ENCODE peak calls at places on chromosomes 6 and 20, in five cellular contexts. G is aorta, O is tibial nerve, W is right atrium auricular region, C is endodermal cell. Q is an unnamed sample.

GRCh38 chr6:146785001-146785585 is 186.3 kb downstream of the ADGB start:
- DNase-seq in C (peak), O (no peak), G (no peak), W (no peak), Q (peak)

GRCh38 chr20:40687384-40688128 is 1.5 kb downstream of the MAFB start:
- DNase-seq in O (no peak), W (peak), G (peak), C (peak), Q (no peak)

GRCh38 chr6:54191460-54191859 is 80.2 kb downstream of the MLIP start:
- DNase-seq in G (no peak), O (no peak), W (no peak), C (no peak), Q (no peak)

GRCh38 chr6:3231213-3232016 is 4.0 kb upstream of the TUBB2B start:
- DNase-seq in O (peak), W (peak), C (peak), G (no peak), Q (peak)

GRCh38 chr20:57392130-57392445 is 892 bp downstream of the RBM38 start:
- DNase-seq in O (no peak), G (peak), C (no peak), W (no peak), Q (no peak)

GRCh38 chr6:110282412-110282811 is 75.7 kb downstream of the METTL24 start:
- DNase-seq in W (no peak), O (no peak), G (no peak), C (no peak), Q (no peak)

GRCh38 chr20:13554706-13555105 is 84.0 kb downstream of the TASP1 start:
- DNase-seq in W (no peak), O (no peak), C (no peak), G (no peak), Q (no peak)

GRCh38 chr6:157194643-157195042 is 128.7 kb downstream of the TMEM242 start:
- DNase-seq in O (no peak), C (no peak), W (no peak), G (no peak), Q (no peak)

GRCh38 chr20:25565578-25566157 is 19.7 kb downstream of the NINL start:
- DNase-seq in W (no peak), C (peak), O (no peak), G (no peak), Q (no peak)

GRCh38 chr6:162965366-162965765 is 237.6 kb downstream of the PACRG start:
- DNase-seq in G (no peak), O (no peak), W (no peak), C (no peak), Q (no peak)
- H3K27ac ChIP-seq in G (no peak), O (no peak), W (no peak), C (no peak), Q (peak)

DNA sequence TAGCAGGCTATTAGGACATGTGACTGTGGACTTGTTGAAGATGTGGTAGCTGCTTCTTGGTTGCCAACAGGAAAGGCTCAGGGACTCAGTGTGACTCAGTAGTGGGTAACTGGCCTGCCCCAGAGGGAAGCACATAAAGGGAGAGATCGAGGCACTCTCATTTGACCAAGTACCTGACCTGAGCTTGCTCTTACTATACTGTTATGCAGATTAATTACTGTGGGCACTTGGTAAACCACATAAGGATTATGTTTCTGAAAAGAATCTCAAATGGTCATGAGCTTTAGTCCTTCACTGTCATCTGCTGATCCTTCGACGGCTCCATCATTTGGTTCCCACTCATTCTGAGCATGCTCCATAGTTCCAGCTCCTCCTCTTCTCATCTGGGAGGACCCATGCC is 48.2 kb upstream of the RPL7L1 start:
- DNase-seq in G (no peak), W (no peak), O (no peak), C (no peak), Q (no peak)
- H3K27ac ChIP-seq in G (no peak), W (no peak), O (no peak), C (no peak), Q (no peak)

GRCh38 chr6:125346926-125347563 is 45.3 kb upstream of the HDDC2 start:
- DNase-seq in G (no peak), W (no peak), O (no peak), C (no peak), Q (no peak)
- H3K27ac ChIP-seq in G (peak), W (peak), O (no peak), C (no peak), Q (no peak)

GRCh38 chr6:159769470-159769869 is 7.6 kb downstream of the ACAT2 start:
- DNase-seq in W (no peak), G (no peak), C (no peak), O (no peak), Q (no peak)

GRCh38 chr6:159777240-159777904 is 12.0 kb downstream of the TCP1 start:
- DNase-seq in G (peak), O (no peak), W (no peak), C (no peak), Q (no peak)

GRCh38 chr6:159766923-159767322 is 5.1 kb downstream of the ACAT2 start:
- DNase-seq in C (no peak), G (no peak), W (no peak), O (no peak), Q (peak)

GRCh38 chr6:159778131-159778530 is 11.3 kb downstream of the TCP1 start:
- DNase-seq in C (no peak), W (no peak), G (no peak), O (no peak), Q (no peak)

DNA sequence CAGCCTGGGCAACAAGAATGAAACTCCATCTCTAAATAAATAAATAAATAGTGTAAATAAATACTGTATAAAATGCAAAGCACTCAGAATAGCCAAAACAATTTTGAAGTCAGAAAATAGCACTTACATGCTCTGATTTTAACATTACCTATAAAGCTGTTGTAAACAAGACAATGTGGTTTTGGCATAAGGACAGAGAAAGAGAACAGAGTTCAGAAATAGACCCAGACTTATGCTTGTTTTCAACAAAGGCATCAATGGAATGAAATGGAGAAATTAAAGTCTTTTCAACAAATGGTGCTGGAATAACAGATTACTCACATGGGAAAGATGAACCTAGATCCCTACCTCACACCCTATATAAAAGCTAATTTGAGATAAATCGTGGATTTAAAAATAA is 10.4 kb downstream of the ACAT2 start:
- DNase-seq in C (no peak), G (no peak), O (no peak), W (no peak), Q (no peak)
- H3K27ac ChIP-seq in C (no peak), G (no peak), O (no peak), W (no peak), Q (no peak)

GRCh38 chr20:38130687-38131587 is 34.1 kb downstream of the TGM2 start:
- DNase-seq in G (peak), W (no peak), C (no peak), O (no peak), Q (no peak)

GRCh38 chr20:38129893-38130609 is 35.0 kb downstream of the TGM2 start:
- DNase-seq in G (peak), C (no peak), W (no peak), O (no peak), Q (no peak)

GRCh38 chr20:38128691-38129090 is 36.4 kb downstream of the TGM2 start:
- DNase-seq in O (no peak), G (no peak), C (no peak), W (no peak), Q (no peak)

GRCh38 chr20:38127920-38128528 is 37.0 kb downstream of the TGM2 start:
- DNase-seq in W (no peak), G (no peak), C (peak), O (no peak), Q (no peak)

DNA sequence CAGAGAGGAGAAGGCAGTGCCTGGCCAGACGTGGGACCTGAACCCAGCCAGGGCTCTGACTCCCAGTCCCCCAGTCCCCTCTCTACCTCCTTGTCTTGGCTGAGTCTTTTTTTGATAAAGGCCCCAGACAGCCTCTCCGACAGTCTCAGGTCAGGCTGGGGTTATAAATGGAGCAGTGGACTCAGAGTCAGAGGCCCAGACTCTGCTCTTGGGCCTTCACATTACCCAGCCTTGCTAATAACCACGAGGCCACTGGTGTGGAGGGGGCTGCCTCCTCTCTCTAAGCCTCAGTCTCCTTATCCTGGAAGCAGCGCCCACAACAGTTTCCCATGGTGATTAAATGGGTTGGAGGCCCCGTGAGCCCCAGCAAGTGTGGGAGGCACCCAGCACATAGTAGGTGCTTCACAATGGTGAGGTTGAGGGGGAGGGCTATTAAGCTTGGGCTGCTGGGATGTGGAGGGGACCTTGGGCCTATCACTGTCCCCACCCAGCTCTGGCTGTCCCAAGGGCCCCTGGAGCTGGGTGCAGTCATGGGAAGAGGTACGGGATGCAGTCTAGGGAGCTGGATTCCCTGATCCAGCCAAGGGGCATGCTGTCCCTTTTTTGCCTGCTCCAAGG is 35.7 kb downstream of the TGM2 start:
- DNase-seq in O (no peak), G (no peak), W (no peak), C (no peak), Q (no peak)
- H3K27ac ChIP-seq in O (no peak), G (no peak), W (peak), C (no peak), Q (no peak)

DNA sequence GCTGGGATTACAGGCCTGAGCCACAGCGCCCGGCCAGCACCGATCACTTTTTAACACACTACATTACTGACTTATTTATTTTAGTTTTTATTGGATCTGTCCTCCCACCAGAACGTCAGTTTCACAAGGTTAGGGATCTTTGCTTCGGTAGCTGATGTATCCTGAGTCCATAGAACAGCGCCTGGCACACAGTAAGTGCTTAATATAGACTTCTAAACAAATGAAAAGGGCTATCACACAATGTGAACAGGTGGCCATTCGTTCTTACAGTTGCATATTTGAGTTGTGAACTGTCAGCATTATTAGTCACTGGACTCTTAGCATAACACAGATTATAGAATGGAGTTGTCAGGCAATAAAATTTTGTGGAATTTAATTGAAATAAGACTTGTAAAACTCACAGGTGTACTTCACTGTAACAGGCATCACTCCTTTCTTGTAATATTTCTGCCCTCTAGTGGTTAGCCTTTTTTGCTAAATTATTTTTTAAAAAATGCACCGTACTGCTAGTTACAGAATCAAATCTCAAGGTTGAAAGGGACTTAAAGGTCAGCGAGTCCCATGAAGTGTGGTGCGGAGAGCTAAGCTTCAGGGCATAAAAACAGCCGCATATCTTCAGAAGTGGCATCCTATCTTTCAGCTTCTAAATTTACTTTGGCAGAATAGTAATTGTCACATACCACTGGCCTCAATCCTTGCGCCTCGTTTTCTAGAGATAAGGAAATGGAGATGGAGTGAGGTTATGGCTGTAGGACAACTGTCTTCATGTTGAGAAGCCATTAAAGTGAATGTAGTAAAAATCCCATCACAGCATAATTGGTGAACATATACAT is 3.4 kb upstream of the TBC1D7 start:
- DNase-seq in C (peak), O (no peak), W (no peak), G (no peak), Q (peak)
- H3K27ac ChIP-seq in C (no peak), O (no peak), W (peak), G (no peak), Q (no peak)

GRCh38 chr6:114638346-114638745 is 295.5 kb upstream of the HS3ST5 start:
- DNase-seq in C (peak), O (no peak), W (no peak), G (no peak), Q (no peak)

GRCh38 chr6:114634016-114634415 is 291.2 kb upstream of the HS3ST5 start:
- DNase-seq in C (no peak), W (no peak), G (no peak), O (no peak), Q (no peak)
- H3K27ac ChIP-seq in C (no peak), W (no peak), G (no peak), O (no peak), Q (no peak)

DNA sequence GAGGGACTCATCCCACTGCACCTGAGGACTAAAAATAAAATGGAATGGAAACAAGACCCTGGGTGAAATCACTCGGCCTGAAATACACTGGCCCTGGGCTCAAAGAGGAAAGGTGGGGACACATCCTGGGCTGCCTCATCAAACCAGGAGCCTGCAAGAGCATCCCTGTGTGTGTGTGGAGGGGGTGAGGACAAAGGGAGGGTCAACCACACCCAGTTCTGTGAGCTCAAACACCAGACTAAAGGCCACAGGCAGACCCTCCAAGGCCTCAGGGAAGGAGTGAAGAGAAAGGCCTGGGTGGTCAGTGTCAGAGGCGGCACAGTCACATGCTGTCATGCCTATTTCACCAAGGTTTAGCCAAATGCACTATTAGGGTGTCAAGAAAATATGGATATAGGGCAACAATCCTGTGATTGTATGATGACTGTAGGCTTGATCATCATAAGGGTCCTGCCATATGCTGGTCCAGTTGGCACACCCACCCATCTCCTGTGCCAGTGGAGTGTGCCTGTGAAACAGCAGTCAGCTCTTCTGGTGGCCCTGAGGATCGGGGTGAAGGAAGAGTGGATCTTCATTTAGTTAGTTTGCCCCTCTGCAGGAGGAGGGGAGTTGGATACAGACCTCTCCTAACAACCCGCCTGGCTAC is 28.9 kb downstream of the SRSF3 start:
- DNase-seq in O (no peak), G (no peak), C (no peak), W (no peak), Q (no peak)
- H3K27ac ChIP-seq in O (peak), G (no peak), C (no peak), W (peak), Q (no peak)

DNA sequence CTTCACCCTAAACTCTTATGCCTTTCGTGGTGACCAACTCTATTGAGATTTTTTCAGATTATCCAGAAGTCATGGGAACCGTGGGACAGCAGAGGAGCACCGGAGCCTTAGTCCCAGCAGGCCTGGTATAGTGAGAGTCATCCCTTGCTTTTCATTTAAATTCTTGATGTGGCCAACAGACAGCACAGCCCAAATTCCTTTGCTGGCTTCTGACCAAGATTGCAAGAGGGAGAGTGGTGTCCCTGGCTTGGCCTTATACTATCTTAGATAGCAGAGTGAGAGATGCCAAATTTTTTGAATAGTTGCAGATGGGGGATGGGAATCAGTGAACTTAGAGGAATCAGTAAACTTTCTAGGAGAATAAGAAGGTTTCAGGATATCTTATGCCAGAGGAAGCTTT is 7.8 kb downstream of the STX11 start:
- DNase-seq in C (peak), O (no peak), W (peak), G (no peak), Q (peak)
- H3K27ac ChIP-seq in C (no peak), O (no peak), W (no peak), G (no peak), Q (peak)